ENCODE peak calls at places on chromosomes 13 and 19, in seven cellular contexts. J is Right ventricle myocardium superior; Z is iris pigment epithelial cell; F is Jurkat, Clone E6-1; L is RCC 7860; U is GM23338; G is HT1080. E is an unnamed sample.

GRCh38 chr13:66348745-66349720 is 881.1 kb downstream of the PCDH9 start:
- DNase-seq in J (peak; percentile 45), Z (no peak), F (no peak), L (no peak), U (no peak), G (no peak), E (no peak)

GRCh38 chr19:56504581-56504980 is 3.1 kb upstream of the ZNF471 start:
- DNase-seq in J (no peak), Z (peak; percentile 56), F (no peak), L (peak; percentile 6), U (no peak), G (no peak), E (no peak)

GRCh38 chr19:33403221-33403972 is 29.9 kb downstream of the CEBPG start:
- DNase-seq in J (peak; percentile 29), Z (no peak), F (no peak), L (no peak), U (no peak), G (no peak), E (no peak)

GRCh38 chr19:2253106-2254051 is 2.8 kb downstream of the JSRP1 start:
- DNase-seq in J (no peak), Z (no peak), F (no peak), L (no peak), U (peak; percentile 87), G (no peak), E (no peak)

GRCh38 chr13:23770428-23770827 is 118.8 kb downstream of the MIPEP start:
- DNase-seq in J (no peak), Z (no peak), F (no peak), L (no peak), U (peak; percentile 61), G (no peak), E (no peak)

GRCh38 chr13:48414501-48414900 is 1.6 kb upstream of the LPAR6 start:
- DNase-seq in J (no peak), Z (no peak), F (no peak), L (no peak), U (no peak), G (no peak), E (no peak)

GRCh38 chr13:74025369-74025768 is 108.8 kb downstream of the KLF12 start:
- DNase-seq in J (no peak), Z (no peak), F (no peak), L (no peak), U (no peak), G (no peak), E (no peak)

GRCh38 chr13:106133025-106133424 is 402.4 kb downstream of the EFNB2 start:
- DNase-seq in J (no peak), Z (peak; percentile 90), F (no peak), L (peak; percentile 21), U (no peak), G (peak; percentile 76), E (no peak)

GRCh38 chr19:577439-578392 is 5.3 kb downstream of the BSG start:
- DNase-seq in J (peak; percentile 42), Z (no peak), F (no peak), L (no peak), U (peak; percentile 44), G (no peak), E (no peak)